ENCODE peak calls at places on chromosomes 13 and 19, in ten cellular contexts. One of them, this sample, is unnamed.

GRCh38 chr13:113658836-113659235 is 838 bp upstream of the ATP4B start:
- DNase-seq in transverse colon: peak
- DNase-seq in tibial nerve: no peak
- DNase-seq in GM12878: no peak
- DNase-seq in stomach: peak
- DNase-seq in upper lobe of left lung: peak
- DNase-seq in SK-N-SH: no peak
- DNase-seq in A549: no peak
- DNase-seq in esophagus muscularis mucosa: no peak
- DNase-seq in H1: no peak
- DNase-seq in this sample: no peak

GRCh38 chr19:19527674-19528625 is 761 bp upstream of the YJEFN3 start:
- DNase-seq in GM12878: no peak
- DNase-seq in stomach: no peak
- DNase-seq in esophagus muscularis mucosa: no peak
- DNase-seq in H1: no peak
- DNase-seq in A549: no peak
- DNase-seq in SK-N-SH: no peak
- DNase-seq in tibial nerve: no peak
- DNase-seq in upper lobe of left lung: no peak
- DNase-seq in transverse colon: no peak
- DNase-seq in this sample: peak

GRCh38 chr19:10961073-10961762 is 388 bp downstream of the SMARCA4 start:
- DNase-seq in esophagus muscularis mucosa: no peak
- DNase-seq in tibial nerve: peak
- DNase-seq in transverse colon: peak
- DNase-seq in GM12878: no peak
- DNase-seq in stomach: peak
- DNase-seq in H1: peak
- DNase-seq in SK-N-SH: peak
- DNase-seq in A549: no peak
- DNase-seq in upper lobe of left lung: peak
- DNase-seq in this sample: no peak

GRCh38 chr19:38204728-38205127 is 19.3 kb downstream of the DPF1 start:
- DNase-seq in upper lobe of left lung: no peak
- DNase-seq in esophagus muscularis mucosa: no peak
- DNase-seq in A549: no peak
- DNase-seq in SK-N-SH: no peak
- DNase-seq in GM12878: no peak
- DNase-seq in transverse colon: no peak
- DNase-seq in H1: no peak
- DNase-seq in stomach: no peak
- DNase-seq in tibial nerve: no peak
- DNase-seq in this sample: no peak

GRCh38 chr19:57110592-57111328 is 9.0 kb upstream of the USP29 start:
- DNase-seq in transverse colon: no peak
- DNase-seq in GM12878: no peak
- DNase-seq in tibial nerve: no peak
- DNase-seq in stomach: no peak
- DNase-seq in SK-N-SH: no peak
- DNase-seq in upper lobe of left lung: no peak
- DNase-seq in H1: no peak
- DNase-seq in A549: peak
- DNase-seq in esophagus muscularis mucosa: no peak
- DNase-seq in this sample: no peak

GRCh38 chr13:27665333-27665732 is 43.6 kb downstream of the POLR1D start:
- DNase-seq in upper lobe of left lung: no peak
- DNase-seq in A549: peak
- DNase-seq in esophagus muscularis mucosa: no peak
- DNase-seq in stomach: no peak
- DNase-seq in SK-N-SH: no peak
- DNase-seq in tibial nerve: no peak
- DNase-seq in GM12878: no peak
- DNase-seq in H1: no peak
- DNase-seq in transverse colon: no peak
- DNase-seq in this sample: no peak

GRCh38 chr19:11538232-11539036 is at the start of gene CNN1:
- DNase-seq in transverse colon: peak
- DNase-seq in A549: no peak
- DNase-seq in H1: peak
- DNase-seq in stomach: peak
- DNase-seq in upper lobe of left lung: no peak
- DNase-seq in SK-N-SH: no peak
- DNase-seq in GM12878: no peak
- DNase-seq in tibial nerve: peak
- DNase-seq in esophagus muscularis mucosa: peak
- DNase-seq in this sample: peak

GRCh38 chr19:2394669-2395292 is 32.6 kb downstream of the TIMM13 start:
- DNase-seq in H1: no peak
- DNase-seq in upper lobe of left lung: no peak
- DNase-seq in esophagus muscularis mucosa: no peak
- DNase-seq in transverse colon: peak
- DNase-seq in stomach: no peak
- DNase-seq in SK-N-SH: no peak
- DNase-seq in A549: no peak
- DNase-seq in GM12878: peak
- DNase-seq in tibial nerve: no peak
- DNase-seq in this sample: no peak

GRCh38 chr13:33633701-33634525 is 184.0 kb upstream of the RFC3 start:
- DNase-seq in tibial nerve: no peak
- DNase-seq in stomach: no peak
- DNase-seq in transverse colon: no peak
- DNase-seq in A549: peak
- DNase-seq in GM12878: no peak
- DNase-seq in H1: no peak
- DNase-seq in esophagus muscularis mucosa: no peak
- DNase-seq in SK-N-SH: no peak
- DNase-seq in upper lobe of left lung: no peak
- DNase-seq in this sample: no peak
- TF ChIP-seq EP300 in tibial nerve: no peak
- TF ChIP-seq EP300 in stomach: no peak
- TF ChIP-seq EP300 in transverse colon: no peak
- TF ChIP-seq EP300 in A549: no peak
- TF ChIP-seq EP300 in GM12878: no peak
- TF ChIP-seq EP300 in H1: no peak
- TF ChIP-seq EP300 in esophagus muscularis mucosa: no peak
- TF ChIP-seq EP300 in SK-N-SH: no peak
- TF ChIP-seq EP300 in upper lobe of left lung: no peak
- TF ChIP-seq EP300 in this sample: no peak

DNA sequence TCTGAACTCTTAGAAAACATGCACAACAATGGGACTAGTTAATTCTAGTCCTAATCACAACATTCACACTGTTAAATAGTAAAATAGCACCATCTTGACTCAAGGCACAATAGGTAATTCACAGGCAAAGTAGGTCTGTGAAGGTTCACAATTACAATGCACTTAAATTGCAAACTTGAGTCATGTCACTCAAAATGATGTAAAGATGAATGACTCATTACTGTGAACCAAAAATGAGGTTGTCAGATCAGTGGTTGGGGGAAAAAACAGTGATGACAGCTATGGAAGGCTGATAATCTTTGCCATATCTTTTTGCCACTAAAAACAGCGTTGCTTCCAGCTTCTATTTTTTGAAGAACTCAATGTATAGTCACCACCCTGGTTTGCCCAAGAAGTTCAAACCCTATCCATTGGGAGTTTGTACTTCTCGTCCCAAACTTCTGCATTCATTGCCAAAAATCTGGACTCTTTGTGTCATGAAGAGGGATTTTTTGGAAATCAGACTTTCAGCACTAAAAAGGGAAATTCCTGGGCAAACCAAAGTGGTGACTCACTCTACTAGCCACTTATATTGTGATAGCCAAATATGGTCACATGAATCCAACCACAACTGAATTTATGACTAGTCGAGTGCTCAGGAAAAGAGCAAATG is 200.9 kb upstream of the TMTC4 start:
- DNase-seq in GM12878: peak
- DNase-seq in esophagus muscularis mucosa: no peak
- DNase-seq in SK-N-SH: no peak
- DNase-seq in stomach: no peak
- DNase-seq in tibial nerve: no peak
- DNase-seq in H1: no peak
- DNase-seq in transverse colon: no peak
- DNase-seq in upper lobe of left lung: no peak
- DNase-seq in A549: no peak
- DNase-seq in this sample: no peak
- TF ChIP-seq EP300 in GM12878: no peak
- TF ChIP-seq EP300 in esophagus muscularis mucosa: no peak
- TF ChIP-seq EP300 in SK-N-SH: no peak
- TF ChIP-seq EP300 in stomach: no peak
- TF ChIP-seq EP300 in tibial nerve: no peak
- TF ChIP-seq EP300 in H1: no peak
- TF ChIP-seq EP300 in transverse colon: no peak
- TF ChIP-seq EP300 in upper lobe of left lung: no peak
- TF ChIP-seq EP300 in A549: no peak
- TF ChIP-seq EP300 in this sample: no peak

GRCh38 chr13:31008400-31009115 is 76.1 kb downstream of the TEX26 start:
- DNase-seq in upper lobe of left lung: no peak
- DNase-seq in stomach: no peak
- DNase-seq in transverse colon: no peak
- DNase-seq in A549: no peak
- DNase-seq in GM12878: no peak
- DNase-seq in H1: peak
- DNase-seq in tibial nerve: no peak
- DNase-seq in SK-N-SH: no peak
- DNase-seq in esophagus muscularis mucosa: no peak
- DNase-seq in this sample: no peak

GRCh38 chr13:31009166-31009565 is 76.7 kb downstream of the TEX26 start:
- DNase-seq in SK-N-SH: no peak
- DNase-seq in esophagus muscularis mucosa: no peak
- DNase-seq in stomach: no peak
- DNase-seq in GM12878: no peak
- DNase-seq in upper lobe of left lung: no peak
- DNase-seq in tibial nerve: no peak
- DNase-seq in transverse colon: no peak
- DNase-seq in A549: no peak
- DNase-seq in H1: no peak
- DNase-seq in this sample: no peak

GRCh38 chr13:31001647-31002046 is 69.2 kb downstream of the TEX26 start:
- DNase-seq in GM12878: no peak
- DNase-seq in A549: no peak
- DNase-seq in SK-N-SH: no peak
- DNase-seq in transverse colon: no peak
- DNase-seq in tibial nerve: no peak
- DNase-seq in esophagus muscularis mucosa: no peak
- DNase-seq in stomach: no peak
- DNase-seq in upper lobe of left lung: peak
- DNase-seq in H1: peak
- DNase-seq in this sample: no peak

GRCh38 chr13:31007392-31007791 is 74.9 kb downstream of the TEX26 start:
- DNase-seq in esophagus muscularis mucosa: no peak
- DNase-seq in SK-N-SH: peak
- DNase-seq in GM12878: no peak
- DNase-seq in tibial nerve: no peak
- DNase-seq in stomach: no peak
- DNase-seq in transverse colon: no peak
- DNase-seq in upper lobe of left lung: no peak
- DNase-seq in H1: peak
- DNase-seq in A549: no peak
- DNase-seq in this sample: no peak

GRCh38 chr13:31005066-31005465 is 72.6 kb downstream of the TEX26 start:
- DNase-seq in SK-N-SH: no peak
- DNase-seq in GM12878: no peak
- DNase-seq in tibial nerve: no peak
- DNase-seq in H1: peak
- DNase-seq in stomach: no peak
- DNase-seq in transverse colon: no peak
- DNase-seq in upper lobe of left lung: no peak
- DNase-seq in A549: no peak
- DNase-seq in esophagus muscularis mucosa: no peak
- DNase-seq in this sample: no peak
- TF ChIP-seq EP300 in SK-N-SH: no peak
- TF ChIP-seq EP300 in GM12878: no peak
- TF ChIP-seq EP300 in tibial nerve: no peak
- TF ChIP-seq EP300 in H1: no peak
- TF ChIP-seq EP300 in stomach: no peak
- TF ChIP-seq EP300 in transverse colon: no peak
- TF ChIP-seq EP300 in upper lobe of left lung: no peak
- TF ChIP-seq EP300 in A549: no peak
- TF ChIP-seq EP300 in esophagus muscularis mucosa: no peak
- TF ChIP-seq EP300 in this sample: no peak

GRCh38 chr13:21529102-21529893 is 70.2 kb upstream of the ZDHHC20 start:
- DNase-seq in upper lobe of left lung: no peak
- DNase-seq in tibial nerve: no peak
- DNase-seq in stomach: no peak
- DNase-seq in transverse colon: no peak
- DNase-seq in H1: no peak
- DNase-seq in SK-N-SH: no peak
- DNase-seq in GM12878: no peak
- DNase-seq in esophagus muscularis mucosa: no peak
- DNase-seq in A549: no peak
- DNase-seq in this sample: no peak

GRCh38 chr13:21528616-21529015 is 69.5 kb upstream of the ZDHHC20 start:
- DNase-seq in esophagus muscularis mucosa: no peak
- DNase-seq in stomach: no peak
- DNase-seq in GM12878: no peak
- DNase-seq in H1: no peak
- DNase-seq in upper lobe of left lung: no peak
- DNase-seq in A549: no peak
- DNase-seq in tibial nerve: no peak
- DNase-seq in transverse colon: no peak
- DNase-seq in SK-N-SH: no peak
- DNase-seq in this sample: no peak

GRCh38 chr13:21522847-21523246 is 63.7 kb upstream of the ZDHHC20 start:
- DNase-seq in A549: no peak
- DNase-seq in upper lobe of left lung: no peak
- DNase-seq in tibial nerve: no peak
- DNase-seq in transverse colon: no peak
- DNase-seq in esophagus muscularis mucosa: no peak
- DNase-seq in stomach: no peak
- DNase-seq in H1: no peak
- DNase-seq in GM12878: no peak
- DNase-seq in SK-N-SH: no peak
- DNase-seq in this sample: no peak

GRCh38 chr13:21530656-21531055 is 71.6 kb upstream of the ZDHHC20 start:
- DNase-seq in SK-N-SH: peak
- DNase-seq in H1: no peak
- DNase-seq in GM12878: no peak
- DNase-seq in esophagus muscularis mucosa: no peak
- DNase-seq in stomach: no peak
- DNase-seq in transverse colon: no peak
- DNase-seq in tibial nerve: no peak
- DNase-seq in upper lobe of left lung: no peak
- DNase-seq in A549: no peak
- DNase-seq in this sample: no peak

DNA sequence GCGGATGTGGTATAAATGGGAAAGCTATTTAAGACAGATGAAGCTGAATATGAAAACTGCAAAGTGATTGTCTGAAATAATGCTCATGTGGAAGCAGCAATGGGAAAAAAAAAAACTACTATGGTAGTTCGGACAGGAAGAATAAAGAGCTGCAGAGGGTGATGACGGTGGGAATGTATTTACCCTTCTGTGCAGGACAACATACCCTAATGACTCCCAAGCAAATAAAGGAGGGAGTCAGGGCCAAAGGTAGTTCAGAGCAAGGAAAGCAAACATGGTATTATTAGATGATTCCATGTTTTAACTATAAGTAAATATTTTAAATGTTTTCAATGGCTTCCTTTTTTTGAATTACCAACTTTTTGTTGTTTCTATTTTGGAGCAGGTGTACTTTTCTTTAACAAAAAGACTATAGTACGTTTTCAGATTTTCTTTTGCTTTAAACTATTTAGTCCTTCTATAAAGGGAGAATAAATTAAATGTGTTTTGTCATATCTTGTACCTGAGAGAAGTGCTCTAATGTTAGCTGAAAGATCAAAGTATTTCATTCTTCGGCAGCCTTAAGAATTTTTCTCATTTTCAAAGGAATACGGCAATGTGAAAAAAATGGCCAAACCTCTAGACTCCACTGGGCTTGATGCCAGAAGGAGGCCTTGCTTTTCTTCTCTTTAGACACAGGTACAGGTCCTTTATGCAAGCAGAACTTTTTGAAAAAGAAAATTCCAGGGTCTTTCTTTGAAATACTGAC is 67.8 kb upstream of the ZDHHC20 start:
- DNase-seq in esophagus muscularis mucosa: no peak
- DNase-seq in stomach: no peak
- DNase-seq in tibial nerve: no peak
- DNase-seq in SK-N-SH: no peak
- DNase-seq in transverse colon: no peak
- DNase-seq in upper lobe of left lung: no peak
- DNase-seq in H1: no peak
- DNase-seq in A549: no peak
- DNase-seq in GM12878: no peak
- DNase-seq in this sample: no peak
- TF ChIP-seq EP300 in esophagus muscularis mucosa: no peak
- TF ChIP-seq EP300 in stomach: no peak
- TF ChIP-seq EP300 in tibial nerve: no peak
- TF ChIP-seq EP300 in SK-N-SH: no peak
- TF ChIP-seq EP300 in transverse colon: no peak
- TF ChIP-seq EP300 in upper lobe of left lung: no peak
- TF ChIP-seq EP300 in H1: no peak
- TF ChIP-seq EP300 in A549: no peak
- TF ChIP-seq EP300 in GM12878: no peak
- TF ChIP-seq EP300 in this sample: no peak